ENCODE peak calls at places on chromosomes 6 and 20, in nine cellular contexts. L is H9; D is esophagus muscularis mucosa; W is CD8-positive, alpha-beta T cell; N is cardiac muscle cell; T is uterus; M is mesendoderm; H is psoas muscle; I is neural progenitor cell. C is an unnamed sample. For H3K27me3 and H3K4me1, the result is how much of the 10 kb centered on the place peaks cover.

GRCh38 chr6:131001113-131001776 is 61.8 kb downstream of the EPB41L2 start:
- DNase-seq in T (no peak), N (peak), H (no peak), W (no peak), M (no peak), D (no peak), I (no peak), L (no peak), C (no peak)

GRCh38 chr6:167806061-167806700 is 20.5 kb upstream of the AFDN start:
- DNase-seq in I (no peak), L (no peak), N (no peak), D (peak), W (no peak), T (no peak), M (no peak), H (no peak), C (no peak)

GRCh38 chr6:168367285-168367720 is 47.7 kb upstream of the DACT2 start:
- DNase-seq in D (no peak), M (no peak), L (no peak), N (no peak), H (peak), W (no peak), I (no peak), T (peak), C (peak)

GRCh38 chr6:148973809-148974208 is 227.0 kb downstream of the UST start:
- DNase-seq in L (no peak), W (no peak), H (no peak), D (no peak), M (peak), N (peak), T (no peak), I (no peak), C (no peak)

GRCh38 chr6:48037946-48038345 is 73.1 kb downstream of the PTCHD4 start:
- DNase-seq in W (no peak), T (no peak), D (no peak), M (no peak), H (no peak), I (peak), N (no peak), L (no peak), C (no peak)

GRCh38 chr20:19835533-19836222 is 77.6 kb downstream of the RIN2 start:
- DNase-seq in D (no peak), W (no peak), T (no peak), M (peak), I (peak), L (no peak), N (peak), H (no peak), C (no peak)

GRCh38 chr20:59939052-59939878 is 840 bp downstream of the PPP1R3D start:
- DNase-seq in I (peak), T (peak), M (peak), L (peak), W (no peak), H (peak), D (no peak), N (no peak), C (no peak)

GRCh38 chr6:11008821-11009220 is 35.3 kb downstream of the ELOVL2 start:
- DNase-seq in T (no peak), M (no peak), N (no peak), D (no peak), H (no peak), W (no peak), I (no peak), L (no peak), C (no peak)

GRCh38 chr6:52788478-52788877 is 15.1 kb downstream of the GSTA1 start:
- DNase-seq in W (no peak), D (no peak), T (no peak), M (no peak), H (no peak), L (no peak), N (no peak), I (no peak), C (no peak)

GRCh38 chr20:44730441-44730840 is 15.2 kb upstream of the KCNK15 start:
- DNase-seq in W (no peak), D (no peak), I (no peak), H (no peak), N (no peak), T (no peak), L (no peak), M (no peak), C (no peak)

GRCh38 chr6:145028144-145028818 is 707.0 kb downstream of the EPM2A start:
- DNase-seq in H (no peak), M (peak), N (peak), T (no peak), W (no peak), L (no peak), I (peak), D (no peak), C (no peak)

GRCh38 chr6:26366504-26366903 is 1.5 kb downstream of the BTN3A2 start:
- DNase-seq in L (no peak), N (no peak), W (no peak), M (no peak), D (no peak), I (no peak), H (no peak), T (no peak), C (no peak)

GRCh38 chr6:127547909-127548649 is 28.9 kb upstream of the C6orf58 start:
- DNase-seq in W (no peak), T (no peak), H (no peak), I (no peak), N (no peak), L (no peak), D (no peak), M (no peak), C (no peak)

GRCh38 chr6:167577891-167578361 is 248.8 kb upstream of the AFDN start:
- DNase-seq in N (no peak), T (no peak), D (peak), L (no peak), I (no peak), W (no peak), H (no peak), M (no peak), C (no peak)

GRCh38 chr6:149951626-149952025 is 9.8 kb downstream of the ULBP2 start:
- DNase-seq in L (no peak), D (no peak), N (no peak), M (no peak), T (no peak), H (no peak), W (no peak), I (no peak), C (no peak)

GRCh38 chr6:126650931-126651330 is 311.0 kb downstream of the CENPW start:
- DNase-seq in M (no peak), H (no peak), T (no peak), I (no peak), W (no peak), L (no peak), D (no peak), N (no peak), C (no peak)

GRCh38 chr6:154239392-154239791 is 117.2 kb downstream of the IPCEF1 start:
- DNase-seq in L (no peak), W (no peak), N (no peak), M (no peak), H (no peak), I (no peak), D (no peak), T (no peak), C (no peak)

GRCh38 chr20:17570347-17571152 is 675 bp downstream of the DSTN start:
- DNase-seq in L (peak), I (peak), N (peak), D (no peak), T (peak), H (peak), W (no peak), M (peak), C (peak)

GRCh38 chr6:167757821-167758220 is 68.9 kb upstream of the AFDN start:
- DNase-seq in T (no peak), N (no peak), M (no peak), I (no peak), H (no peak), L (no peak), W (no peak), D (no peak), C (no peak)

GRCh38 chr6:158621694-158622544 is 22.6 kb downstream of the DYNLT1 start:
- DNase-seq in L (no peak), H (no peak), I (no peak), D (peak), W (no peak), M (no peak), T (no peak), N (no peak), C (no peak)

GRCh38 chr20:36575066-36575743 is 1.8 kb downstream of the TGIF2 start:
- DNase-seq in W (peak), I (peak), D (no peak), L (peak), N (peak), H (peak), T (peak), M (peak), C (no peak)

GRCh38 chr6:55756711-55757110 is 118.7 kb downstream of the BMP5 start:
- DNase-seq in L (no peak), H (no peak), D (no peak), M (no peak), N (no peak), W (no peak), I (no peak), T (no peak), C (no peak)

GRCh38 chr6:19804362-19805145 is 32.6 kb upstream of the ID4 start:
- DNase-seq in L (peak), D (peak), H (peak), M (peak), I (peak), T (peak), W (peak), N (peak), C (peak)

GRCh38 chr6:40789143-40789764 is 202.1 kb upstream of the LRFN2 start:
- DNase-seq in N (no peak), H (no peak), I (no peak), D (no peak), L (no peak), M (peak), T (no peak), W (peak), C (no peak)

GRCh38 chr20:1900321-1900791 is 5.1 kb downstream of the SIRPA start:
- DNase-seq in I (peak), L (peak), W (no peak), D (no peak), M (peak), N (peak), T (peak), H (peak), C (peak)

GRCh38 chr6:47413752-47414516 is 63.7 kb upstream of the CD2AP start:
- DNase-seq in W (peak), T (peak), N (peak), M (peak), H (no peak), D (no peak), L (no peak), I (peak), C (peak)

GRCh38 chr6:82072771-82073170 is 174.8 kb downstream of the IBTK start:
- DNase-seq in H (no peak), D (no peak), I (no peak), L (no peak), M (no peak), W (no peak), N (no peak), T (no peak), C (no peak)

GRCh38 chr6:11712760-11713159 is 65.8 kb downstream of the ADTRP start:
- DNase-seq in M (no peak), L (no peak), H (peak), D (no peak), T (peak), N (no peak), I (no peak), W (no peak), C (peak)

GRCh38 chr20:50376888-50377459 is 133.2 kb upstream of the PTPN1 start:
- DNase-seq in T (no peak), M (no peak), W (no peak), H (no peak), L (no peak), I (no peak), N (no peak), D (no peak), C (no peak)

GRCh38 chr6:111096246-111096645 is 8.9 kb downstream of the SLC16A10 start:
- DNase-seq in I (no peak), L (no peak), D (no peak), H (no peak), W (peak), T (no peak), M (no peak), N (no peak), C (no peak)

GRCh38 chr6:100461273-100461919 is 3.3 kb downstream of the SIM1 start:
- DNase-seq in L (peak), W (no peak), H (no peak), T (no peak), N (no peak), M (peak), I (peak), D (peak), C (no peak)

GRCh38 chr6:100463685-100464161 is 998 bp downstream of the SIM1 start:
- DNase-seq in W (no peak), T (no peak), H (no peak), M (no peak), N (no peak), L (peak), I (peak), D (peak), C (no peak)

GRCh38 chr6:100462990-100463684 is 1.6 kb downstream of the SIM1 start:
- DNase-seq in M (no peak), N (no peak), I (no peak), D (peak), L (peak), T (no peak), W (no peak), H (no peak), C (no peak)

GRCh38 chr6:100461920-100462295 is 2.8 kb downstream of the SIM1 start:
- DNase-seq in H (no peak), N (no peak), L (no peak), T (no peak), I (no peak), M (no peak), W (no peak), D (no peak), C (no peak)

GRCh38 chr6:100462396-100462795 is 2.3 kb downstream of the SIM1 start:
- DNase-seq in M (no peak), L (no peak), N (no peak), H (no peak), W (no peak), I (no peak), D (no peak), T (no peak), C (no peak)
- H3K27me3 ChIP-seq in M (half or more), L (half or more), N (half or more), H (under half), W (half or more), I (half or more), D (under half), T (under half), C (half or more)

GRCh38 chr6:41937472-41937871 is 4.1 kb downstream of the CCND3 start:
- DNase-seq in L (no peak), T (no peak), N (no peak), H (no peak), D (no peak), M (no peak), W (no peak), I (no peak), C (no peak)

GRCh38 chr6:41935685-41936072 is 5.9 kb downstream of the CCND3 start:
- DNase-seq in D (no peak), H (no peak), N (no peak), L (peak), W (no peak), T (no peak), M (no peak), I (no peak), C (no peak)

GRCh38 chr6:41934278-41935189 is 7.1 kb downstream of the CCND3 start:
- DNase-seq in I (no peak), M (peak), W (no peak), L (no peak), D (no peak), T (no peak), H (no peak), N (no peak), C (no peak)

GRCh38 chr6:41936073-41936837 is 5.4 kb downstream of the CCND3 start:
- DNase-seq in T (peak), D (no peak), N (peak), M (peak), L (peak), H (peak), W (peak), I (peak), C (peak)

DNA sequence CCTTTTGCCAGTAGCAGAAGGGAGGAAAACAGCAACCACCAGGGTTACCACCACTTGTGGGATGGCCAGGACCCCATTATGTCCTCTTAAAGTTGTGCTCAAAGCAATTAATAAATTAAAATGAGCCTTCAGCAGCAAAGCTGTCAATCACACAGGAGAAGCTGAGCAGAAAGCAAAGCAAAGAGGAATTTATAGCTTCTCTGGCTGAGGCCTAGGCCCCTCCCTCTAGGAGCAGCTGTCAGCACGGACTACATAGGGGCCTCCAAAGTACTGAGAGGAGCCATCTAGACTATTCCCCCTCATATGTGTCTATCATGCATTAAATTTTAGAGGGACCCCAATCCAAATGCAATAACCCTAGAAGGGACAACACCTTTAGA is 6.4 kb downstream of the CCND3 start:
- DNase-seq in H (no peak), M (no peak), W (no peak), I (no peak), L (no peak), D (no peak), T (no peak), N (no peak), C (no peak)
- H3K4me1 ChIP-seq in H (under half), M (under half), W (half or more), I (under half), L (under half), D (under half), T (under half), N (under half), C (under half)

GRCh38 chr6:157091832-157092231 is 231.5 kb downstream of the TMEM242 start:
- DNase-seq in L (no peak), W (no peak), M (no peak), N (no peak), T (no peak), H (no peak), D (no peak), I (no peak), C (no peak)
- H3K27me3 ChIP-seq in L (under half), W (under half), M (under half), N (under half), T (under half), H (under half), D (under half), I (under half), C (under half)

DNA sequence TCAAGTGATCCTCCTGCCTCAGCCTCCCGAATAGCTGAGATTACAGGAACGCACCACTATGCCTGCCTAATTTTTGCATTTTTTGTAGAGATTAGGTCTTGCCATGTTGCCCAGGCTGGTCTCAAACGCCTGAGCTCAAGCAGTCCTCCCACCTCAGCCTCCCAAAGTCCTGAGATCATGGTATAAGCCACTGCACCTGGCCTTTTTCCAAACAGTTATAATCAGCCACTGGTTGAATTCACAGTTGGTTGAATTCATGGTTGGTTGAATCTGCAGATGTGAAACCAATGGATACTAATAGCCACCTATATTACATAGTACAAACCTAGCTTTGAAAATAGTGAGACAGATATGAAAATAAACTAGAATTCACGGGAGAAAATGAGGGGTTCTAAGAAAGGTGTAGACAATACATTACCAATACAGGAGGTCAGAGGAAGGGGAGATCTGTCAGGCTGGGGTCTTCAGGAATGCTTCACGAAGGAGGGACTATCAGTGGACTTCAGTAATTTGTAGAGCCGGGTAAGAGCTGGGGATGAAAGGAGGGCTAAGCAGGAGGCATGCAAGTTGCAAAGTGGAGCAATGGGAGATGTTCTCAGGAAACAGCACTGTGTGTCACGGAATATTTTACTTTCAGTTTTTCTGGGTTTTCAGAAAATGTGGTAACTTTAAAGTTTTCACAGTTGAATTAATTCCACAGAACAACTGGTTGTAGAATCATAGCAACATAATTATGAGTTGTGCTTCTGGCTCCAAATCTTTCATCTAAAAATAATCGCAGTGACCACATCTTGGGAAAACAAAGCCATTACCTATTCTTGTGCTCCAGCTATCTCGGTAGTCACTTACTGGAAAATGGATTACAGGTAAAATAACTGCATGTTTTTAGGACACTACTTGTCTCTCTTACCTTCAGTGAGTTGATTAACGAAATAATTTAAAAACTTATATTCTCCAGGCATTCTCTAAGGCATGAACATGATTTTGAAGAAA is 12.9 kb upstream of the CEP85L start:
- DNase-seq in N (no peak), L (no peak), H (no peak), W (no peak), I (no peak), T (no peak), D (no peak), M (no peak), C (no peak)
- H3K4me1 ChIP-seq in N (under half), L (under half), H (under half), W (under half), I (under half), T (under half), D (under half), M (under half), C (under half)

GRCh38 chr20:46334423-46334978 is 26.2 kb upstream of the CDH22 start:
- DNase-seq in D (no peak), N (no peak), T (no peak), I (no peak), M (no peak), H (no peak), W (no peak), L (no peak), C (no peak)

GRCh38 chr20:46333136-46333991 is 25.1 kb upstream of the CDH22 start:
- DNase-seq in N (no peak), M (no peak), W (no peak), D (no peak), I (no peak), T (no peak), H (peak), L (no peak), C (no peak)

GRCh38 chr20:46341374-46342044 is 33.2 kb upstream of the CDH22 start:
- DNase-seq in I (peak), T (no peak), L (no peak), M (no peak), H (no peak), N (no peak), W (no peak), D (no peak), C (no peak)

GRCh38 chr20:46332373-46333135 is 24.3 kb upstream of the CDH22 start:
- DNase-seq in H (no peak), W (no peak), T (no peak), I (no peak), D (no peak), N (no peak), L (no peak), M (no peak), C (no peak)

GRCh38 chr20:46336735-46337134 is 28.4 kb upstream of the CDH22 start:
- DNase-seq in I (no peak), D (no peak), W (no peak), L (no peak), N (no peak), T (no peak), H (no peak), M (no peak), C (no peak)
- H3K27me3 ChIP-seq in I (under half), D (under half), W (under half), L (under half), N (under half), T (under half), H (under half), M (under half), C (half or more)

GRCh38 chr6:139152892-139153271 is 18.0 kb downstream of the HECA start:
- DNase-seq in W (no peak), H (no peak), T (no peak), D (no peak), I (no peak), L (no peak), N (no peak), M (no peak), C (no peak)
- H3K4me1 ChIP-seq in W (half or more), H (half or more), T (under half), D (half or more), I (under half), L (under half), N (under half), M (under half), C (under half)

C was measured in tibial artery.